ENCODE peak calls at places on chromosomes 7 and 10, in eight cellular contexts. C is pancreas, J is fibroblast of mammary gland, L is cardiac muscle cell, Q is choroid plexus epithelial cell, R is psoas muscle, Z is heart left ventricle, N is PC-3. S is an unnamed sample.
A peak's percentile ranks its signal among the peaks of the same experiment; 100 is the strongest.

GRCh38 chr10:98456688-98457482 is 10.2 kb upstream of the HPS1 start:
- DNase-seq in C (no peak), J (no peak), L (no peak), Q (no peak), R (no peak), Z (no peak), N (no peak), S (no peak)

GRCh38 chr10:124149681-124150080 is 56.3 kb upstream of the CHST15 start:
- DNase-seq in C (no peak), J (no peak), L (no peak), Q (no peak), R (no peak), Z (no peak), N (no peak), S (no peak)

GRCh38 chr10:125023862-125024495 is 82.1 kb downstream of the ZRANB1 start:
- DNase-seq in C (no peak), J (no peak), L (no peak), Q (no peak), R (peak; percentile 78), Z (peak; percentile 87), N (no peak), S (no peak)

GRCh38 chr7:33757563-33758165 is 147.7 kb upstream of the BMPER start:
- DNase-seq in C (no peak), J (peak; percentile 75), L (peak; percentile 74), Q (peak; percentile 73), R (no peak), Z (no peak), N (peak; percentile 72), S (peak; percentile 76)

GRCh38 chr7:117012284-117013174 is 59.2 kb downstream of the ST7 start:
- DNase-seq in C (no peak), J (peak; percentile 59), L (peak; percentile 53), Q (peak; percentile 79), R (no peak), Z (no peak), N (peak; percentile 66), S (peak; percentile 78)

GRCh38 chr10:112087953-112088352 is 95.6 kb downstream of the GPAM start:
- DNase-seq in C (no peak), J (no peak), L (no peak), Q (no peak), R (no peak), Z (no peak), N (no peak), S (no peak)

GRCh38 chr7:149773446-149774236 is at the start of gene ZNF467:
- DNase-seq in C (peak; percentile 88), J (no peak), L (peak; percentile 87), Q (peak; percentile 17), R (peak; percentile 60), Z (peak; percentile 80), N (peak; percentile 28), S (peak; percentile 87)

GRCh38 chr10:86371116-86371515 is 4.5 kb upstream of the GRID1 start:
- DNase-seq in C (no peak), J (no peak), L (no peak), Q (no peak), R (no peak), Z (no peak), N (no peak), S (no peak)

GRCh38 chr7:149261829-149262617 is at the start of gene ZNF783:
- DNase-seq in C (peak; percentile 87), J (peak; percentile 82), L (peak; percentile 95), Q (peak; percentile 93), R (peak; percentile 91), Z (peak; percentile 92), N (peak; percentile 85), S (peak; percentile 94)

GRCh38 chr10:24468281-24468751 is 255.4 kb downstream of the ARHGAP21 start:
- DNase-seq in C (peak; percentile 45), J (peak; percentile 51), L (no peak), Q (no peak), R (peak; percentile 49), Z (no peak), N (peak; percentile 50), S (no peak)

GRCh38 chr10:8049874-8050560 is 4.5 kb upstream of the GATA3 start:
- DNase-seq in C (no peak), J (no peak), L (no peak), Q (no peak), R (no peak), Z (no peak), N (no peak), S (peak; percentile 25)

GRCh38 chr10:97101166-97101940 is 84.4 kb downstream of the SLIT1 start:
- DNase-seq in C (no peak), J (no peak), L (no peak), Q (peak; percentile 27), R (no peak), Z (no peak), N (no peak), S (no peak)

GRCh38 chr10:90742189-90742588 is 115.7 kb downstream of the HTR7 start:
- DNase-seq in C (no peak), J (peak; percentile 68), L (peak; percentile 32), Q (peak; percentile 16), R (no peak), Z (no peak), N (peak; percentile 69), S (peak; percentile 78)

GRCh38 chr7:97009753-97010732 is 4.7 kb downstream of the DLX6 start:
- DNase-seq in C (no peak), J (no peak), L (no peak), Q (no peak), R (no peak), Z (no peak), N (no peak), S (no peak)

GRCh38 chr7:70951271-70951962 is 180.5 kb upstream of the GALNT17 start:
- DNase-seq in C (no peak), J (no peak), L (no peak), Q (no peak), R (no peak), Z (no peak), N (no peak), S (no peak)

GRCh38 chr10:52232561-52233350 is 81.3 kb upstream of the DKK1 start:
- DNase-seq in C (no peak), J (no peak), L (peak; percentile 29), Q (peak; percentile 52), R (no peak), Z (no peak), N (peak; percentile 46), S (peak; percentile 21)

GRCh38 chr7:31251441-31251840 is 89.1 kb downstream of the NEUROD6 start:
- DNase-seq in C (no peak), J (no peak), L (no peak), Q (no peak), R (no peak), Z (no peak), N (peak; percentile 34), S (no peak)

GRCh38 chr10:76036410-76036940 is 605.1 kb downstream of the LRMDA start:
- DNase-seq in C (peak; percentile 74), J (peak; percentile 70), L (peak; percentile 77), Q (peak; percentile 81), R (peak; percentile 72), Z (peak; percentile 77), N (peak; percentile 99), S (peak; percentile 75)

GRCh38 chr10:96973809-96974208 is 141.7 kb downstream of the LCOR start:
- DNase-seq in C (no peak), J (no peak), L (no peak), Q (no peak), R (no peak), Z (no peak), N (no peak), S (no peak)

GRCh38 chr7:99128076-99128950 is 15.6 kb downstream of the SMURF1 start:
- DNase-seq in C (no peak), J (peak; percentile 67), L (no peak), Q (no peak), R (no peak), Z (no peak), N (peak; percentile 66), S (peak; percentile 42)

GRCh38 chr10:91579351-91579985 is 53.4 kb downstream of the PPP1R3C start:
- DNase-seq in C (no peak), J (no peak), L (no peak), Q (no peak), R (no peak), Z (no peak), N (no peak), S (no peak)

GRCh38 chr7:112144284-112145059 is 61.7 kb downstream of the DOCK4 start:
- DNase-seq in C (no peak), J (peak; percentile 29), L (peak; percentile 78), Q (no peak), R (no peak), Z (no peak), N (no peak), S (no peak)
- H3K4me3 ChIP-seq in C (no peak overlapping the region), J (no peak overlapping the region), L (no peak overlapping the region), Q (no peak overlapping the region), R (no peak overlapping the region), Z (no peak overlapping the region), N (no peak overlapping the region), S (no peak overlapping the region)

DNA sequence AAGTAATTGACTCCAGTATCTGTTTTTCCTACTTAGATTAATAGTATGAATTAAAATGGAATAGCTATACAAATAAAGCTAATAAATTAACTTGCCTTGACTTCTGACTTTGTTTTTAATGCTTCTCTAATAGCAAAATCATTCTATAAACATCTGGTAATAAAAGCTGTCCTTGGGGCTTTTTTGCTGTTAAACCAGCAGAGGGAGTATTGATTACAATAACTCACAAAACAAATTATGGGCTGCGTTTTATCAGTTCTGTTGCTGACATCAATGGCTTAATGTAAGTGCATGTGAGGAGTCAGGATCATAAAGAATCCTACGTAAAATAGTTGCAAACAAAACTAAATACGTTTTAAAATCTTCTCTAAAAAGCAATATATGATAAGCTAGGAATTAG is 667.8 kb downstream of the PCDH15 start:
- DNase-seq in C (no peak), J (no peak), L (no peak), Q (no peak), R (no peak), Z (no peak), N (peak; percentile 54), S (no peak)
- TF ChIP-seq CTCF in C (no peak), J (peak; percentile 23), L (no peak), Q (no peak), R (no peak), Z (no peak), N (peak; percentile 91), S (no peak)

GRCh38 chr10:30366351-30366750 is 17.3 kb upstream of the MTPAP start:
- DNase-seq in C (no peak), J (no peak), L (no peak), Q (no peak), R (no peak), Z (no peak), N (no peak), S (no peak)
- H3K4me3 ChIP-seq in C (no peak overlapping the region), J (no peak overlapping the region), L (no peak overlapping the region), Q (no peak overlapping the region), R (no peak overlapping the region), Z (no peak overlapping the region), N (no peak overlapping the region), S (no peak overlapping the region)

DNA sequence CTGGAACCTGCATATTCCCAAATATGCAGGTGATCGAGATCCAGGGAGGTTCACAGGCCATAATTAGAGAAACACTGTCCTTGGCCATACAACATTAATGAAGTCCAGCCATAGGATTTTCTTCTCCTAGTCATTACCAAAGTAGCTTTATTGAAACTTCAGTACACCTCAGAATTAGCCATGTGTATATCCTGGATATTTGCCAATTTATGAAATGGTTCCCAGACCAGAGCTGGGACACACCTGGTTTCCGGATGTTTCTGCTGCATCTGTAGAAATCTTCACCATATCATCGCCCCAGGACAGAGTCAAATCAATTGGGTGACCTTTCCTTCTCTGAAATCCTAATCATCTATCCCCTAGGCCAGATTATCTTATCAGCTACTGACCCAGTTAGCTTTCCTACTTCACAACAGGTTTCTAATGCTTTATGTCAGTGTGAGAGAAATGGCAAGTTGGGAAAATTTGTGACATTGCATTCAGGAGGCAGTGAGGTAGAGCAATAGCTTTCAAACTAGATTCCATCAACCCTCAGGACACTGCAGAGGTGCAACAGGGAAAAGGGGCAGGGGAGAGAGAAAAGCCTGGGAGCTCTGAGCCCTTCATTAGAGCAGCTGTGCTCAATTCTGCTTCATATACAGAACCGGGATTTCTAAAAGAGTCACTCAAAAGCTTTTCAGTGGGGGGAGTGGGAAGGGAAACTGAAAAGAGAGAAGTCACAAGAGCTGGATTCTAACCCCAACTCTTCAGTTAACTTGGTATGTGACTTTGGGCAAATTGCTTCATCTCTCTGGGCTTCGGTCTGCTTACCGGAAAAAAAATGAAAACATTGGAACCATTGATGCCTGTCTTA is 118.8 kb upstream of the KMT2E start:
- DNase-seq in C (no peak), J (no peak), L (no peak), Q (no peak), R (no peak), Z (no peak), N (no peak), S (no peak)
- TF ChIP-seq CTCF in C (no peak), J (no peak), L (no peak), Q (no peak), R (no peak), Z (no peak), N (no peak), S (no peak)

S was measured in cardiac fibroblast.